ENCODE peak calls at places on chromosomes 5 and 9, in four cellular contexts. B, P, L and N are unnamed samples.

GRCh38 chr9:17519761-17520160 is 59.1 kb upstream of the SH3GL2 start:
- DNase-seq in L (no peak), B (no peak), P (no peak), N (no peak)

GRCh38 chr5:135999396-136000139 is 29.2 kb upstream of the TGFBI start:
- DNase-seq in L (no peak), P (no peak), B (no peak), N (no peak)

GRCh38 chr5:133242221-133242835 is 190.5 kb downstream of the HSPA4 start:
- DNase-seq in B (no peak), P (no peak), L (no peak), N (no peak)

GRCh38 chr9:104808030-104808614 is 44.2 kb downstream of the NIPSNAP3B start:
- DNase-seq in P (peak), B (no peak), L (peak), N (peak)

GRCh38 chr9:76369583-76369982 is 24.6 kb downstream of the RFK start:
- DNase-seq in B (no peak), L (peak), P (peak), N (no peak)

GRCh38 chr9:36034234-36034633 is 2.5 kb upstream of the RECK start:
- DNase-seq in P (no peak), L (no peak), B (no peak), N (no peak)

GRCh38 chr9:119441338-119441737 is 72.1 kb upstream of the BRINP1 start:
- DNase-seq in B (peak), P (no peak), L (no peak), N (peak)

GRCh38 chr9:89730715-89731114 is 125.9 kb downstream of the GADD45G start:
- DNase-seq in L (no peak), P (no peak), B (no peak), N (peak)

GRCh38 chr5:172641359-172642045 is 439 bp downstream of the NEURL1B start:
- DNase-seq in P (peak), L (no peak), B (no peak), N (peak)

GRCh38 chr5:40221796-40222195 is 457.9 kb upstream of the PTGER4 start:
- DNase-seq in B (no peak), P (no peak), L (no peak), N (no peak)

GRCh38 chr5:174625591-174626365 is 98.6 kb upstream of the MSX2 start:
- DNase-seq in L (no peak), B (no peak), P (no peak), N (no peak)

GRCh38 chr5:68460147-68460760 is 244.7 kb downstream of the PIK3R1 start:
- DNase-seq in B (no peak), L (peak), P (peak), N (no peak)

GRCh38 chr9:93620041-93620506 is 43.7 kb downstream of the PHF2 start:
- DNase-seq in B (no peak), P (no peak), L (no peak), N (peak)

GRCh38 chr9:115278241-115279035 is 160.5 kb upstream of the TNC start:
- DNase-seq in B (no peak), L (no peak), P (no peak), N (no peak)

GRCh38 chr5:176704817-176705216 is 57.5 kb downstream of the TSPAN17 start:
- DNase-seq in L (no peak), B (no peak), P (no peak), N (no peak)

GRCh38 chr5:80223561-80223960 is 32.3 kb downstream of the SERINC5 start:
- DNase-seq in B (no peak), P (no peak), L (no peak), N (no peak)

GRCh38 chr9:14183001-14183400 is 130.9 kb downstream of the NFIB start:
- DNase-seq in P (no peak), B (no peak), L (no peak), N (no peak)

GRCh38 chr5:1315709-1316587 is 21.1 kb upstream of the TERT start:
- DNase-seq in B (no peak), P (no peak), L (peak), N (peak)

GRCh38 chr9:124353811-124354274 is 61.4 kb downstream of the PSMB7 start:
- DNase-seq in L (no peak), P (no peak), B (no peak), N (no peak)

GRCh38 chr9:132384376-132384775 is 22.3 kb downstream of the TTF1 start:
- DNase-seq in B (no peak), L (no peak), P (no peak), N (no peak)

GRCh38 chr9:28136113-28136512 is 562.8 kb upstream of the C9orf72 start:
- DNase-seq in P (no peak), B (no peak), L (no peak), N (no peak)

GRCh38 chr5:89694026-89694540 is 715.5 kb downstream of the CETN3 start:
- DNase-seq in L (no peak), B (no peak), P (no peak), N (no peak)

GRCh38 chr9:134060546-134060945 is 7.3 kb downstream of the BRD3 start:
- DNase-seq in L (no peak), B (no peak), P (peak), N (no peak)

GRCh38 chr5:60287174-60287771 is 393.7 kb upstream of the PDE4D start:
- DNase-seq in B (peak), L (peak), P (peak), N (peak)

GRCh38 chr5:135596788-135597187 is 18.0 kb upstream of the CXCL14 start:
- DNase-seq in P (no peak), L (no peak), B (no peak), N (no peak)

GRCh38 chr9:26950521-26950920 is 3.5 kb upstream of the PLAA start:
- DNase-seq in P (no peak), B (no peak), L (no peak), N (no peak)

GRCh38 chr9:114588671-114589526 is 1.3 kb downstream of the ATP6V1G1 start:
- DNase-seq in P (no peak), B (no peak), L (no peak), N (no peak)

GRCh38 chr5:43840424-43841232 is 237.6 kb downstream of the NNT start:
- DNase-seq in L (no peak), B (no peak), P (no peak), N (no peak)

GRCh38 chr9:16825364-16825763 is 45.1 kb downstream of the BNC2 start:
- DNase-seq in L (no peak), P (no peak), B (no peak), N (no peak)

GRCh38 chr5:35198096-35198495 is 32.2 kb downstream of the PRLR start:
- DNase-seq in P (peak), L (no peak), B (no peak), N (no peak)

GRCh38 chr9:94974154-94974860 is 247.8 kb downstream of the AOPEP start:
- DNase-seq in L (no peak), B (no peak), P (no peak), N (no peak)

GRCh38 chr9:89498845-89499480 is 1.1 kb upstream of the SEMA4D start:
- DNase-seq in B (no peak), P (no peak), L (no peak), N (no peak)

GRCh38 chr9:82284758-82285157 is 296.2 kb downstream of the SPATA31D1 start:
- DNase-seq in B (no peak), L (no peak), P (no peak), N (no peak)

GRCh38 chr5:131974622-131974955 is 29.1 kb upstream of the MEIKIN start:
- DNase-seq in P (no peak), L (no peak), B (no peak), N (no peak)

GRCh38 chr5:1914471-1914870 is 31.7 kb upstream of the IRX4 start:
- DNase-seq in P (no peak), B (no peak), L (no peak), N (no peak)

DNA sequence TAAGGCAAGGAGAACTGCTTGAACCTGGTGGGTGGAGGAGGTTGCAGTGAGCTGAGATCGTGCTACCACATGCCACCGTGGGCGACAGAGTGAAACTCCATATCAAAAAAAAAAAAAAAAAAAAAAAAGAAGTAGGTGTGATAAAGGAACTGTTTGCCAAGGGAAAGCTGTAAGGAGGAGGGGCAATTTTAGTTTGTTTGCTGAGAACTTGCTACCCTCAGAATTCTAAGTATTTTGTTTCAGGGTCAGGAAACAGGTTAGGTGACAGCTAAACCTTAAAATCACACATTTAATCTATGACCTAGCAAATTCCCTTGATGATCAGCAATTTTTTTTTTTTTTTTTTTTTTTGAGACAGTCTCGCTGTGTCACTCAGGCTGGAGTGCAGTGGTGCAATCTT is 7.2 kb upstream of the ARRDC3 start:
- DNase-seq in L (no peak), P (no peak), B (no peak), N (no peak)
- TF ChIP-seq TEAD4 in L (no peak), P (no peak), B (no peak), N (no peak)

GRCh38 chr5:91362935-91363334 is 20.2 kb downstream of the ARRDC3 start:
- DNase-seq in P (no peak), B (no peak), L (no peak), N (no peak)

GRCh38 chr5:91366571-91366970 is 16.5 kb downstream of the ARRDC3 start:
- DNase-seq in P (no peak), B (no peak), L (no peak), N (no peak)

GRCh38 chr5:91367908-91368648 is 15.0 kb downstream of the ARRDC3 start:
- DNase-seq in B (no peak), P (no peak), L (no peak), N (no peak)

GRCh38 chr5:91367374-91367773 is 15.7 kb downstream of the ARRDC3 start:
- DNase-seq in B (no peak), P (no peak), L (no peak), N (no peak)

GRCh38 chr5:91365498-91365897 is 17.6 kb downstream of the ARRDC3 start:
- DNase-seq in B (no peak), P (no peak), L (no peak), N (no peak)
- TF ChIP-seq TEAD4 in B (no peak), P (no peak), L (no peak), N (no peak)

GRCh38 chr5:104071887-104072286 is 509.3 kb upstream of the NUDT12 start:
- DNase-seq in P (no peak), B (no peak), L (no peak), N (no peak)
- TF ChIP-seq TEAD4 in P (no peak), B (no peak), L (no peak), N (no peak)

DNA sequence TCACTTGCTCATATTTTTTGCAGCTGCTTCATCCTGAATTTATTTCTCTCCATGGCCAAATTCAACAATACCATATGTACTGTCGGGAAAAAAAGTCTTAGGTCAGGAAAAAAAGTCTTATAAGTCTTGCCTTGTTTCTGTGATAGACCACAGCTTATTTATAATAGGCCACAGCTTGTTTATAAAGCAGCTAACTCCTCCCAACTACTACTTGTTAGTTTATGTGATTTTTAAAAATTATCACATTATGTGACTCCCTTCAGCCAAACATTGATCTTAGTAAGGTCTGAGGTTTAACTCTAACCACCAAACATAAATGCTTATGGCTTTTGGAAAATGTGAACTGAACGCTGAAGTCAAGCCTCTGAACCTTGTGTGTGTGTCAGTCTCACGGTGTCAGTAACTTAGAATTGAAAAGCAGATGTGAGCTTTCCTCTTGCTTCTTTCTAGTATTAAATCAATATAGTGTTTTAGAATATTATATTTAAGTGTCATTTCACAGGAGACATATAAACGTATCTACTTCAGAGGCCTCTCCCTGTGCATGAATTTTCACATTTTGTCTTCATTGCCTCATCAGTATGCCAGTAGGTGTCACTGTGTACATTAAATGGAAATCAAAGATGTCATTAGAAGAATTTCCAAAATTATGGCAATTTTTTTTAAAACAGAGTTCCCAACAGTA is 51.3 kb downstream of the SNX24 start:
- DNase-seq in L (peak), B (no peak), P (no peak), N (no peak)
- TF ChIP-seq TEAD4 in L (no peak), B (no peak), P (no peak), N (no peak)

GRCh38 chr9:79007701-79008483 is 563.9 kb upstream of the TLE4 start:
- DNase-seq in L (no peak), P (no peak), B (no peak), N (no peak)
- TF ChIP-seq TEAD4 in L (no peak), P (no peak), B (no peak), N (no peak)

DNA sequence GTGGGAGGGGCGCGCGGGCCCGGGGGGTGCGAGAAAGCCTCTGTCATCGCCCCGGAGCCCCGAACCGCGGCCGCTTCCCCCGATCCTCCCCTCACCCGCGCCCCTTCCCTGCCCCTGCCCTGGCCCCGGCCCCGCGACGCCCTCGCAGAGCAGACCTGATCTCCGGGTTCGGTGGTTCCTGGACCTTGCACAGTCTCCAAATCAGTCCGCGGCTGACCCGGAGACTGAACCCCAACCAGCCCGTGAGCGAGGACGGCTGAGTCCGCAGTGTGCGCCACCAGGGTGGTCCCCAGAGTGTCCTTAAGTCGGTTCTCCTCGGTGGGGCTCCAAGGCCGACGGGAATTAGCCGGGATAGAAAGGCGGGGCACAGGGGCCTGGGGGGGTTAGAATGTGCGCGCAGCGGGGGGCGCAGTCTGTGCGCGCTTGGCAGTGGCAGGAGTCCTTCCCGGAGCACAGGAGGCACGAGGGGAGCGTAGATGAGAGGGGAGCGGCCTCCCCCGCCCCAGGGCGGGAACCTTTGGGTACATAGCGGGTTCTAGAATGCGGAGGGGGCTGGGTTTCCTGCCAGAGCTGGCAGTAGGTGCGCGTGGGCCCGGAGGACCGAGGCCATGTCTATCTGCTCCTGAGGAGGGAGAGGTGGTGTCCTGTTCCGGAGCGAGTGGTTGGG is 779 bp downstream of the PKN3 start:
- DNase-seq in L (peak), P (peak), B (no peak), N (peak)
- TF ChIP-seq TEAD4 in L (no peak), P (no peak), B (no peak), N (no peak)

GRCh38 chr5:175696139-175696854 is 38.4 kb downstream of the HRH2 start:
- DNase-seq in P (peak), B (peak), L (peak), N (peak)
- TF ChIP-seq TEAD4 in P (no peak), B (no peak), L (no peak), N (no peak)

GRCh38 chr9:100229561-100229960 is 123.2 kb downstream of the TEX10 start:
- DNase-seq in P (no peak), B (no peak), L (no peak), N (no peak)
- TF ChIP-seq TEAD4 in P (no peak), B (no peak), L (no peak), N (no peak)

DNA sequence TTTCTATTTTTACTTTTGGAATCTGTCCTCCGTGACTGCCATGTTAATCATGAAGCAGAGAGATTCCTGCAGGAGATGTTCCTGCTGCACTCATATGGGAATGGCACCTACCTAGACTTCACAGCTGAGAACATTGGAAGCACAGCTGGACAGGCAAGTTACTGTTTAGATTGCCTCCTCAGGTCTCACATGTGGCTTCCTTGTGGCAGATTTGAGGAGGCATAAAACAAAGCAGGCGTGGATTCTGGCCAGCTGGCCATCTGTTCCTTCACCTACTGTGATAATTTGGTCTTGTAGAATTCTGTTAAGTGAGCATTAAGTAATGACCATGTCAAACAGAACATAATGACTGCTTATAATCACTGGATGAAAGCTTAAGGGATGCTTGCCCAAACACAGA is 193.4 kb downstream of the EDIL3 start:
- DNase-seq in B (no peak), L (no peak), P (no peak), N (no peak)
- TF ChIP-seq TEAD4 in B (no peak), L (no peak), P (no peak), N (no peak)

DNA sequence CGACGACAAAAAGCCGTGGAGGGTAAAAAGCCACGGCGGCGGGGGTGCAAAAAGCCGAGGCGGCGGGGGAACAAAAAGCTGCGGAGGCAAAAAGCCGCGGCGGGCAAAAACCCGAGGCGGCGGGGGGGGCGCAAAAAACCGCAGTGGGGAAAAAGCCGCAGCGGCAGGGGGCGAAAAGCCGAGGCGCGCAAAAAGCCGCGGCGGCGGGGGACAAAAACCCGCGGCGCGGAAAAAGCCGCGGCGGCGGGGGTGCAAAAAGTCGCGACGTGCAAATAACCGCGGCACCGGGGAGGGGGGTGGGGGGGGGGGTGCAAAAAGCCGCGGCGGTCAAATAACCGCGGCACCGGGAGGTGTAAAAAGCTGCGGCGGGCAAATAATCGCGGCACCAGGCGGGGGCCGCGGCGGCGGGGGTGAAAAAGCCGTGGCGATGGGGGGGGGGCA is 511.5 kb downstream of the FOXD4L5 start:
- DNase-seq in P (peak), L (no peak), B (no peak), N (no peak)
- TF ChIP-seq TEAD4 in P (no peak), L (no peak), B (no peak), N (no peak)